ENCODE peak calls at places on chromosomes 4 and X, in seven cellular contexts. Z is right atrium auricular region, B is testis, A is GM23248, U is left ventricle myocardium inferior, G is MM.1S, Q is SK-N-SH. E is an unnamed sample.

GRCh38 chrX:151754641-151755215 is 20.2 kb downstream of the CNGA2 start:
- DNase-seq in Z (peak; percentile 18), Q (no peak), B (no peak), G (no peak), U (no peak), A (no peak), E (no peak)

GRCh38 chr4:159248383-159249178 is 145.7 kb downstream of the RAPGEF2 start:
- DNase-seq in A (peak; percentile 83), U (no peak), B (no peak), Q (peak; percentile 19), Z (no peak), G (no peak), E (no peak)

GRCh38 chr4:94880976-94881375 is 123.2 kb downstream of the BMPR1B start:
- DNase-seq in Z (no peak), G (no peak), A (peak; percentile 34), U (no peak), B (no peak), Q (no peak), E (no peak)

GRCh38 chrX:132651411-132652086 is 162.7 kb upstream of the MBNL3 start:
- DNase-seq in U (no peak), B (no peak), Q (no peak), A (peak; percentile 56), G (no peak), Z (no peak), E (no peak)

GRCh38 chr4:15906024-15906443 is 32.5 kb downstream of the FGFBP1 start:
- DNase-seq in U (peak; percentile 18), B (no peak), G (no peak), Q (no peak), Z (no peak), A (no peak), E (no peak)

GRCh38 chrX:72576161-72576896 is 3.7 kb upstream of the HDAC8 start:
- DNase-seq in G (no peak), Q (no peak), U (no peak), A (peak; percentile 70), Z (no peak), B (peak; percentile 41), E (no peak)

GRCh38 chr4:147160908-147161513 is 215.3 kb upstream of the TTC29 start:
- DNase-seq in U (no peak), G (peak; percentile 47), A (peak; percentile 73), Z (no peak), Q (peak; percentile 77), B (peak; percentile 55), E (no peak)

GRCh38 chr4:150149381-150149780 is 71.1 kb downstream of the DCLK2 start:
- DNase-seq in Z (no peak), A (peak; percentile 55), Q (no peak), B (no peak), G (no peak), U (no peak), E (no peak)

GRCh38 chr4:16466581-16466980 is 240.3 kb upstream of the TAPT1 start:
- DNase-seq in G (no peak), B (no peak), U (no peak), Q (no peak), A (no peak), Z (no peak), E (no peak)

GRCh38 chr4:41510179-41510578 is 27.8 kb upstream of the LIMCH1 start:
- DNase-seq in Q (no peak), G (no peak), U (no peak), Z (no peak), B (no peak), A (no peak), E (no peak)

GRCh38 chr4:3288571-3289094 is 4.2 kb upstream of the RGS12 start:
- DNase-seq in U (no peak), A (no peak), G (no peak), Z (no peak), Q (no peak), B (peak; percentile 11), E (peak; percentile 35)

GRCh38 chr4:138045036-138045435 is 197.1 kb downstream of the SLC7A11 start:
- DNase-seq in U (no peak), Q (no peak), B (no peak), A (no peak), G (no peak), Z (no peak), E (no peak)

GRCh38 chrX:121365572-121366161 is 318.3 kb downstream of the GLUD2 start:
- DNase-seq in U (no peak), Z (no peak), G (peak; percentile 80), B (peak; percentile 13), A (no peak), Q (no peak), E (no peak)

GRCh38 chrX:118632862-118633261 is 94.5 kb upstream of the IL13RA1 start:
- DNase-seq in Q (no peak), B (no peak), Z (no peak), U (no peak), A (no peak), G (no peak), E (no peak)

GRCh38 chr4:25098964-25099843 is 61.0 kb downstream of the SEPSECS start:
- DNase-seq in A (peak; percentile 75), B (peak; percentile 96), G (no peak), Z (peak; percentile 90), U (peak; percentile 90), Q (peak; percentile 43), E (peak; percentile 87)

GRCh38 chrX:39907964-39908616 is 189.7 kb downstream of the BCOR start:
- DNase-seq in U (peak; percentile 52), Z (peak; percentile 68), G (no peak), Q (peak; percentile 30), A (peak; percentile 94), B (no peak), E (peak; percentile 76)

GRCh38 chr4:10808591-10808990 is 124.0 kb upstream of the CLNK start:
- DNase-seq in A (peak; percentile 52), G (no peak), Q (no peak), Z (no peak), U (peak; percentile 18), B (peak; percentile 37), E (peak; percentile 54)

GRCh38 chr4:133464311-133464710 is 315.2 kb downstream of the PCDH10 start:
- DNase-seq in Q (no peak), G (no peak), A (no peak), U (no peak), Z (no peak), B (no peak), E (no peak)

GRCh38 chrX:19554786-19555185 is 39.5 kb upstream of the MAP3K15 start:
- DNase-seq in U (no peak), B (no peak), Q (no peak), G (no peak), Z (no peak), A (peak; percentile 88), E (no peak)

GRCh38 chr4:108058685-108059440 is 69.2 kb downstream of the HADH start:
- DNase-seq in B (no peak), A (peak; percentile 78), Z (no peak), G (no peak), U (no peak), Q (no peak), E (no peak)

GRCh38 chrX:110414273-110414672 is 55.6 kb downstream of the RTL9 start:
- DNase-seq in Q (no peak), A (peak; percentile 43), U (no peak), G (peak; percentile 27), B (no peak), Z (no peak), E (no peak)

GRCh38 chr4:114883641-114884040 is 229.8 kb downstream of the NDST4 start:
- DNase-seq in U (no peak), B (no peak), Z (no peak), Q (no peak), A (no peak), G (no peak), E (no peak)

GRCh38 chr4:105246712-105247111 is 100.0 kb downstream of the TET2 start:
- DNase-seq in G (no peak), Z (no peak), B (no peak), U (no peak), Q (no peak), A (peak; percentile 81), E (no peak)

GRCh38 chr4:45438047-45438446 is 685.8 kb downstream of the GABRG1 start:
- DNase-seq in U (no peak), B (no peak), A (peak; percentile 1), Q (no peak), G (no peak), Z (no peak), E (no peak)

DNA sequence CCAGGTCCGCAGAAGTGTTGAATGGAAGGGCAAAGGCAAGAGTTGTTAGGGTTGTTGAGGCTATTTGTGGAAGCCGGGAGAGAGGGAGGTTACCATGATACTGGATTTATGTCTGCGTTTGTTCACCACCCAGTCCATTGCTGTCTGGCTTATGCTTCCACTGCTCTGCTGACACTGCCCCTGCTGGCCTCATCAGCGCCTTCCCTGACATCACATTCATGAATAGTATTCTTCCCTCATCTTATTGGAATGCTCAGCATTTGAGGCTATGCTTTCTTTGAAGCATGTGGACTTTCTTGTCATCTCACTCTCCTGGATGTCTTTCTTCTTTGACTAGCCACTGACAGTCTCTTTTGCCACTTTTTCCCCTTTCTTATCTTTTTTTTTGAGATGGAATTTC is 10.3 kb downstream of the GNL3L start:
- DNase-seq in G (no peak), Q (no peak), A (peak; percentile 70), U (peak; percentile 14), B (peak; percentile 15), Z (no peak), E (no peak)
- H3K36me3 ChIP-seq in G (no peaks in the 10 kb centered on the region), Q (peaks cover 8% of the 10 kb centered on the region), A (peaks cover 3% of the 10 kb centered on the region), U (peaks cover 48% of the 10 kb centered on the region), B (no peaks in the 10 kb centered on the region), Z (peaks cover 20% of the 10 kb centered on the region), E (no peaks in the 10 kb centered on the region)

GRCh38 chrX:27815209-27815608 is 7.4 kb downstream of the MAGEB10 start:
- DNase-seq in Z (no peak), G (no peak), B (no peak), U (no peak), Q (no peak), A (no peak), E (no peak)
- H3K36me3 ChIP-seq in Z (no peaks in the 10 kb centered on the region), G (no peaks in the 10 kb centered on the region), B (no peaks in the 10 kb centered on the region), U (no peaks in the 10 kb centered on the region), Q (no peaks in the 10 kb centered on the region), A (no peaks in the 10 kb centered on the region), E (no peaks in the 10 kb centered on the region)

DNA sequence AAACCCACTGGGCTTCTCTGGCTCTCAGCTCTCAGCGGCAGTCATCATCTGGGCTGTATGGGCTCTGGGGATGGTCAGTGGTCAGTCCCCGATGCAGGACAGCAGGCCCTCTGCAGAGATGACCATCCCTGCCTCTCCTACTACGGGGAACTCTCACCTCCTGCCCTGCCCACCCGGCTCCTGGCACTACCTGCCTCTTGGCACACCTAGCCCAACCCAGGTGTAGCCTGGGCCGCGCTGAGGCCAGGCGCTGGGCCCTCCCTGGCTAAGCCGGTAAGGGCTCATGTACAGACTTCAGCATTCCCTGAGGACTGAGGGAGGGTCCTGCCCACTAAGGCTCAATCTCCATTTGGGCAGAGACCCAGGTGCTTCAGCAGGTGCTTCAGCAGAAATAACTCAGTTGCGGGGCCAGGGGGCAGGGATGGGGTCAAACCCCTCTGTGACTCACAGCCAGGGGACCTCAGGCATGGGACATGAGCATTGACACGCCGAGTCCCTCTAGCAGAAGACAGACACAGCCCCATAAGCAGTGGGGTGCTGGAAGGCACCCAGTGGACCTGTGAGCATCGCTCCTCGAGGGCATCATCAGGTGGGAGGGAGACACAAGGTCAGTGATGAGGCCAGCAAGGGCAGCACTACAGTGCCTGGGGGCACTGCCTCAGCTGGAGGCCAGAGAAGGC is 71.0 kb downstream of the ACOX3 start:
- DNase-seq in Q (no peak), B (no peak), U (no peak), Z (no peak), A (no peak), G (no peak), E (no peak)
- H3K36me3 ChIP-seq in Q (no peaks in the 10 kb centered on the region), B (no peaks in the 10 kb centered on the region), U (peaks cover 21% of the 10 kb centered on the region), Z (peaks cover 34% of the 10 kb centered on the region), A (no peaks in the 10 kb centered on the region), G (no peaks in the 10 kb centered on the region), E (no peaks in the 10 kb centered on the region)

GRCh38 chr4:47877204-47877603 is 37.2 kb downstream of the NFXL1 start:
- DNase-seq in G (no peak), U (no peak), A (no peak), Q (no peak), Z (no peak), B (no peak), E (no peak)
- H3K36me3 ChIP-seq in G (peaks cover 7% of the 10 kb centered on the region), U (peaks cover 92% of the 10 kb centered on the region), A (peaks cover 64% of the 10 kb centered on the region), Q (peaks cover 81% of the 10 kb centered on the region), Z (peaks cover 28% of the 10 kb centered on the region), B (no peaks in the 10 kb centered on the region), E (peaks cover 48% of the 10 kb centered on the region)

E was measured in heart left ventricle.